ENCODE peak calls at places on chromosomes 6 and 20, in seven cellular contexts. W is HCT116, Z is GM12878, G is HepG2, M is K562, H is SK-N-SH, R is H1. I is an unnamed sample.

GRCh38 chr6:91276315-91276714 is 689.4 kb upstream of the MAP3K7 start:
- DNase-seq in G (peak), M (no peak), R (no peak), H (peak), W (no peak), Z (no peak), I (peak)

GRCh38 chr6:14948586-14949245 is 297.2 kb upstream of the JARID2 start:
- DNase-seq in H (no peak), M (no peak), W (no peak), Z (no peak), R (no peak), G (no peak), I (peak)

GRCh38 chr20:50270569-50270968 is 79.9 kb downstream of the CEBPB start:
- DNase-seq in R (no peak), Z (no peak), H (no peak), G (no peak), W (no peak), M (no peak), I (no peak)

GRCh38 chr20:43925215-43925614 is 10.6 kb downstream of the TOX2 start:
- DNase-seq in Z (peak), W (no peak), R (no peak), M (no peak), G (no peak), H (no peak), I (no peak)

GRCh38 chr6:31086788-31087440 is 25.5 kb downstream of the C6orf15 start:
- DNase-seq in R (no peak), G (no peak), W (no peak), M (peak), H (no peak), Z (no peak), I (no peak)

GRCh38 chr6:107811591-107812218 is 12.4 kb downstream of the SCML4 start:
- DNase-seq in W (no peak), Z (no peak), G (no peak), R (no peak), M (no peak), H (no peak), I (no peak)

GRCh38 chr6:30121446-30122065 is 8.7 kb upstream of the TRIM31 start:
- DNase-seq in H (no peak), Z (no peak), W (no peak), M (no peak), G (no peak), R (no peak), I (no peak)

GRCh38 chr20:32731882-32732266 is 11.4 kb downstream of the COMMD7 start:
- DNase-seq in W (no peak), M (no peak), R (no peak), H (no peak), Z (no peak), G (peak), I (no peak)

GRCh38 chr20:12925214-12925755 is 83.5 kb upstream of the SPTLC3 start:
- DNase-seq in W (peak), Z (peak), R (no peak), G (peak), M (peak), H (peak), I (peak)

GRCh38 chr6:91434135-91434534 is 847.3 kb upstream of the MAP3K7 start:
- DNase-seq in R (no peak), H (no peak), Z (no peak), G (no peak), W (no peak), M (no peak), I (no peak)

GRCh38 chr6:99933129-99933528 is 60.9 kb downstream of the MCHR2 start:
- DNase-seq in Z (no peak), H (no peak), R (no peak), M (no peak), G (no peak), W (no peak), I (no peak)

GRCh38 chr6:62652692-62653328 is 366.8 kb upstream of the KHDRBS2 start:
- DNase-seq in H (no peak), G (no peak), Z (no peak), W (peak), M (no peak), R (no peak), I (peak)

GRCh38 chr20:46688151-46689081 is 828 bp downstream of the TP53RK start:
- DNase-seq in R (no peak), H (no peak), G (no peak), W (no peak), Z (no peak), M (no peak), I (peak)

DNA sequence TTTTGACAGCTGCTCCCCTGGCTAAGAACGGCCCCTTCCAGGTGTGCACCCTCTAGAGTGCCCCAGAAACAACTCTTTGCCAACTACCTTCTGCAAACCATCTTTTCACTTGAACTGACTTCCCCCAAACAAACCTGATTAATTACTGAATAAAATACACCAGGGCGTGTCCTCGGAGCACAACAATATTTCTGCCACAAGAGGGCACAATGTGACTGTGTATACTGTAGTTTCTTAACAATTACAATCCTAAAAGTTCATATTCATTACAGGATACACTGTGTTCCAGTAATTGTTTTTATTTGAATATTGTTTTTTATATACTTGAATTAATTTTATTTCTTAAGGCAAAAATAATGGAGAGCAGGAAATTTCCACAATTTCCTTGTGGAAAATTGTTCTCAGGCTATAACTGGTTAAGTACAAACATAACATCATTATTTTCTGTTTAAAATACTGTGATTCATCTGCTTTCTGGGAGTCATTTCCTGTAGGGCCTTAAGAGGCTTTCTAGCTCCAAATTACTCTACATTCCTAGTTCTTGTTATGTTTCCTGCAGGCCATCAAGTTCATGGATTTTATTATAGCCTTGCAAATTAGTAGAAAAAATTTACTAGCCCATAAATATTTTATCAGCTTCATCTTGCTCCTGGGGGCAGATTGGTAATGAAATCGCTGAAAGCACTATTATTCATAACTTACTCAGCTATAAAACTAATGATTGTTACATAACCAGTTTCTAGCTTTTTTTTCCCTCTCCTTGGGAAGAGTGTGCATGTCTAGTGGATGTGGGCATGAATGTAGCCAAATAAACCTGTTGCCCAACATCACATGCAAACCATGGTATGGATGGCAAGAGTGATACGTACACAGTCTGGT is 51.9 kb upstream of the SLC22A16 start:
- DNase-seq in Z (peak), M (peak), G (peak), W (peak), H (peak), R (no peak), I (peak)
- TF ChIP-seq JUND in Z (no peak), M (no peak), G (no peak), W (no peak), H (peak), R (no peak), I (no peak)

GRCh38 chr20:19322061-19322985 is 109.9 kb downstream of the SLC24A3 start:
- DNase-seq in R (no peak), Z (no peak), G (no peak), M (no peak), W (no peak), H (no peak), I (no peak)

GRCh38 chr20:19328676-19329075 is 116.2 kb downstream of the SLC24A3 start:
- DNase-seq in M (no peak), Z (no peak), R (no peak), H (no peak), G (no peak), W (no peak), I (no peak)

DNA sequence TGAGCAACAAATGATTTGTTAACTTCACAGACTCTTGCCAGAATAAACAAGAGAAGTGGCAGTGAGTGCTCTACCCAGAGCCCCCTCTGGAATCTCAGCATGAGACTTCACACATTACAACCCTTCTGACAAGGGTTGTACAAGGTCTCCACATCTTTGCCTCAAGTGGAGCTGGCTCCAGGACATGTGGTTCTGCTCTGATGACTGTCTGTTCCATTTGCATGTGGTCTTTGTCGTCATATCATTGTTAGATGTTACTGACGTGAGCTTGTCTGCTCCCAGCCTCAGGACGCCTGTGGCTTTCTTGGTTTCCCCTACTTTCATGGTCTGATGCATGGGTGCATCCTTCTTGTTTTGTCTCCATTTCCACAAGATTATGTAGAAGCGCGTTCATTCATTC is 115.0 kb downstream of the SLC24A3 start:
- DNase-seq in G (no peak), W (no peak), Z (no peak), M (no peak), R (no peak), H (no peak), I (no peak)
- TF ChIP-seq JUND in G (no peak), W (no peak), Z (no peak), M (no peak), R (no peak), H (no peak), I (no peak)

DNA sequence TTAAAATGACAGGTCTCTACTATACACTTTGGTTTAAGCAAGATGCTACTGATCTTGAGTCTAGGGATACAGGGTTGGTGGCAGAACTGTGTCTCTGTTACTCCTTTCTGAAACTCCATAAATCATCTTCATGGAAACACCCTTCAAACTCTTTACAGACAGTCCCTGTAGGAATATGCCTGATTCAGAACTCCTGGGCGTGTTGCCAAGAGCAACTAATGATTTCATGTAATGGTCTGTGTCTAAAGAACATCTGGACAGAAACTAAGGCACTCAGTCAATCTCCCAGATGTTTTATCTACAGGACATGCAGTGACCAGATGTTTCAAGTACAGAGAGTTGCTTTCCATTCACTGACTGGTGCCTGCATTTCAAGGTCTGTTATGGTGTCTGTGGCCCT is 464.4 kb upstream of the CHD6 start:
- DNase-seq in M (peak), H (peak), W (no peak), R (no peak), G (no peak), Z (no peak), I (no peak)
- TF ChIP-seq JUND in M (no peak), H (no peak), W (no peak), R (no peak), G (no peak), Z (no peak), I (no peak)

DNA sequence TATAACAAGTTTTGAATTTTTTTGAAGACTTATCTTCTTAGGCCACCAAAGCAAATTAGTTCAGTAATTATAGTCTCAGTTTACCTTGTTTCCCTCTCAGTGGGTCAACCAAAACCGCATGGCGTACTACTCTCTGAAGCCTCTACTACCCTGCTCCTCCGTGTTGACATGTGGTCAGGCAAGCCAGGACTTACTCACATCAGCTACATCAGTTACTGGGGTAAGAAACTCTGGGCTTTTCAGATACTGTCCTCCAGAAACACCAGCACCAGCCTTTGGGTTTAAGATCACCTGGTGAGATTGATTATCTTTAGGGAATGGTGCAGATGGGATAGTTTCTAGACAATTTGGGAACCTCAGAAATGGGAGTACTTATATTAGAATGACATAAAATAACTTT is 55.1 kb downstream of the KCNQ5 start:
- DNase-seq in H (no peak), Z (no peak), W (no peak), R (no peak), G (no peak), M (no peak), I (no peak)
- TF ChIP-seq JUND in H (no peak), Z (no peak), W (no peak), R (no peak), G (no peak), M (no peak), I (no peak)

DNA sequence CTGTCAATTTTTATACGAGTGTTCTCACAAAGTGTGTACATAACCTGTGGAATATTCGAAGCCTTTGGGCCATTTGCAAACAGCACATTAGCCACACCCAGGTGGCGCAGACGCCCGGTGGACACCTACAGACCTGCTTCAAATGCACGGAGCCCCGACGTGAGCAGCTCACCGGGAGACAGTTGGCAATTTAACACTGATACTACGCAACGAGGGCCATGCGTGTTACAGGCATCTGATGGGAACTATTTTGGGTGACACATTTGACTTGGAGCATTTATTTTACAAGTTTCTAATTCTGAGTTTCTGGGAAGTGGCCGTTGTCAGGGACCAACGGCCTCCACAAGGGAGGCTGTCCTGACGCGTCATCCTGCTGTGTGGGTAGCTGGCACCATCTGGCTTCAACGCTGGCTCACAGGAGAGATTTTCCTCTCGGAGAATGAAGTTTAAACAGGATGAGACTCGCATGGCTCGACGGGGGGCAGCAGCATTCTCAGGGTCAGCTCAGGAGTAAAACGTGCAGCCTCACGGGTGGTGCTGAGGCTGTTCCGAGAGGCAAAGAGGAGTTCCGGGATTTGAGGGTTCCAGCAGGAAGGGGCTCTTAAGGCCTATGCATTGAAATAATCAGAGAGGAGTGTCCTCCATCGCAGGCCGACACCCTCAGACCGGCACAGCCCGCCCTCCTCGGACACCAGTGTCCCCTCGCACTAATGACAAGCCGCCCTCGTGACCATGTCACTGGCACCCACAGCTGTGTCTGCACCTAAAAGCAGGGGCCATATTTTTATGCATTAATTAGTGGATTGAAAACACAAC is 207.4 kb downstream of the DLL1 start:
- DNase-seq in M (no peak), Z (no peak), H (no peak), W (no peak), R (no peak), G (no peak), I (no peak)
- TF ChIP-seq JUND in M (no peak), Z (no peak), H (no peak), W (no peak), R (no peak), G (no peak), I (no peak)

GRCh38 chr6:110938176-110938575 is 20.3 kb upstream of the GTF3C6 start:
- DNase-seq in H (no peak), M (no peak), Z (no peak), W (no peak), G (no peak), R (no peak), I (no peak)
- TF ChIP-seq JUND in H (no peak), M (no peak), Z (no peak), W (no peak), G (no peak), R (no peak), I (no peak)